ENCODE peak calls at places on chromosomes 5 and 9, in six cellular contexts. I is neural crest cell; Y is CD4-positive, alpha-beta T cell; O is brain microvascular endothelial cell; L is astrocyte; Z is A673. A is an unnamed sample.
A peak's percentile ranks its signal among the peaks of the same experiment; 100 is the strongest.

GRCh38 chr5:31193026-31193425 is 460 bp upstream of the CDH6 start:
- DNase-seq in I (no peak), Y (no peak), O (no peak), L (no peak), Z (no peak), A (no peak)

GRCh38 chr9:136089697-136090045 is 5.4 kb downstream of the NACC2 start:
- DNase-seq in I (no peak), Y (no peak), O (no peak), L (no peak), Z (peak; percentile 80), A (peak; percentile 5)

GRCh38 chr9:73133921-73134407 is 17.7 kb upstream of the ANXA1 start:
- DNase-seq in I (no peak), Y (no peak), O (no peak), L (no peak), Z (no peak), A (no peak)

GRCh38 chr5:62100201-62100600 is 205.8 kb upstream of the KIF2A start:
- DNase-seq in I (no peak), Y (no peak), O (no peak), L (no peak), Z (no peak), A (no peak)

GRCh38 chr9:128275198-128276007 is at the start of gene GOLGA2:
- DNase-seq in I (peak; percentile 16), Y (no peak), O (peak; percentile 54), L (peak; percentile 67), Z (peak; percentile 49), A (no peak)

GRCh38 chr5:67156976-67157583 is 39.5 kb downstream of the CD180 start:
- DNase-seq in I (no peak), Y (peak; percentile 47), O (peak; percentile 4), L (peak; percentile 10), Z (peak; percentile 56), A (peak; percentile 67)

GRCh38 chr5:151739395-151739794 is 19.0 kb downstream of the ATOX1 start:
- DNase-seq in I (no peak), Y (no peak), O (no peak), L (peak; percentile 43), Z (no peak), A (no peak)

GRCh38 chr9:124295097-124295794 is 37.5 kb downstream of the NEK6 start:
- DNase-seq in I (no peak), Y (no peak), O (no peak), L (peak; percentile 53), Z (no peak), A (no peak)

GRCh38 chr9:85511746-85512145 is 230.0 kb downstream of the AGTPBP1 start:
- DNase-seq in I (no peak), Y (no peak), O (no peak), L (no peak), Z (no peak), A (no peak)

GRCh38 chr9:36221667-36222066 is 30.9 kb downstream of the CLTA start:
- DNase-seq in I (no peak), Y (no peak), O (no peak), L (no peak), Z (no peak), A (no peak)

GRCh38 chr5:8093669-8094068 is 224.7 kb downstream of the MTRR start:
- DNase-seq in I (no peak), Y (no peak), O (no peak), L (no peak), Z (no peak), A (no peak)

GRCh38 chr9:103700558-103700957 is 393.6 kb upstream of the SMC2 start:
- DNase-seq in I (no peak), Y (no peak), O (no peak), L (no peak), Z (no peak), A (no peak)

GRCh38 chr5:173304591-173304988 is 23.6 kb downstream of the STC2 start:
- DNase-seq in I (no peak), Y (no peak), O (no peak), L (no peak), Z (no peak), A (no peak)

GRCh38 chr9:135574331-135574730 is 12.8 kb downstream of the PAEP start:
- DNase-seq in I (no peak), Y (no peak), O (no peak), L (no peak), Z (no peak), A (no peak)

GRCh38 chr9:100715100-100715379 is 137.2 kb downstream of the CAVIN4 start:
- DNase-seq in I (no peak), Y (no peak), O (no peak), L (no peak), Z (no peak), A (no peak)

GRCh38 chr9:33443504-33444154 is 3.8 kb downstream of the AQP3 start:
- DNase-seq in I (no peak), Y (no peak), O (no peak), L (no peak), Z (no peak), A (no peak)

GRCh38 chr9:113807173-113808061 is 68.7 kb upstream of the ZNF618 start:
- DNase-seq in I (peak; percentile 54), Y (peak; percentile 1), O (peak; percentile 64), L (peak; percentile 26), Z (peak; percentile 71), A (peak; percentile 55)

GRCh38 chr5:168525856-168526255 is 3.2 kb upstream of the FBLL1 start:
- DNase-seq in I (no peak), Y (no peak), O (no peak), L (no peak), Z (no peak), A (no peak)

GRCh38 chr9:129722913-129723312 is 29.9 kb downstream of the PTGES start:
- DNase-seq in I (no peak), Y (no peak), O (no peak), L (no peak), Z (no peak), A (no peak)

GRCh38 chr5:103891151-103891550 is 328.6 kb upstream of the NUDT12 start:
- DNase-seq in I (no peak), Y (no peak), O (no peak), L (peak; percentile 25), Z (no peak), A (no peak)

GRCh38 chr5:6525910-6526309 is 77.3 kb downstream of the UBE2QL1 start:
- DNase-seq in I (peak; percentile 45), Y (no peak), O (no peak), L (no peak), Z (peak; percentile 52), A (no peak)
- TF ChIP-seq CTCF in I (peak; percentile 64), Y (no peak), O (no peak), L (no peak), Z (peak; percentile 48), A (no peak)

GRCh38 chr9:34650816-34651215 is 1.2 kb upstream of the IL11RA start:
- DNase-seq in I (no peak), Y (no peak), O (no peak), L (no peak), Z (no peak), A (no peak)

GRCh38 chr9:34651286-34651685 is 699 bp upstream of the IL11RA start:
- DNase-seq in I (no peak), Y (no peak), O (peak; percentile 28), L (peak; percentile 33), Z (no peak), A (no peak)

GRCh38 chr9:34652608-34653007 is 623 bp downstream of the IL11RA start:
- DNase-seq in I (no peak), Y (no peak), O (no peak), L (no peak), Z (no peak), A (no peak)

GRCh38 chr9:34653131-34653530 is 1.1 kb downstream of the IL11RA start:
- DNase-seq in I (no peak), Y (no peak), O (peak; percentile 37), L (peak; percentile 32), Z (no peak), A (no peak)

DNA sequence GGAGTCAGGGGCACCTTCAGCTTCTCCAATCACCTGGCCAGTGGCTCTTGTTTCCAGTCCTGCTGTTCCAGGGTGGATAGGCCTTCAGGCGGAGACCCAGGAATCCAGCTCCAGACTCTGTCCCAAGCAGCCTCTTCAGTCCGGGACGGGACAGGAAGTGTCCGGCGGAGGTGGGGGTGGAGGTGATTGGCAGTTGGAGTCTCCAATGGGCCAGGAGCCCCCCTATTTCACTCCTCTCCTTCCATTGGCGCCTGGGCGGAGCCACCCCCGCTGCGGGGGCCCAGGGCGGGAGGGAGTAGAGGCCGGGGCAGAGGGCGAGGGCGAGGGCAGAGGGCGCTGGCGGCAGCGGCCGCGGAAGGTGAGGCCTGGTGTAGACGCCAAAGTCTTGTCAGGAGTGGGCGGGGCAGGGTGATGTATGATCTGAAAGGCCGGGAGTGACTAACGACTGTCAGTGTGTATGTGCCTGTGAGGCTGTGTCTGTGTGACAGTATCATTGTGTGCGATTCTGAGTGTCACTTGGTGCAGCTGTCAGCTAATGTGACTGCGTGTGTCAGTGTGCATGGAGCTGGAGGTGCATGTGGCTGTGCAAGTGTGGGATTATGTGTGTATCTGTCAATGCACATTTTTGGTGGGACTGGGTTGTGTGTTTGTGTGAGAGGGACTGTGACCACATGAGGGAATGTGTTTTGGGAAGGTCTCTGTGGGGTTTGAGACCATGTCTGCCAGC is at the start of gene IL11RA:
- DNase-seq in I (peak; percentile 71), Y (peak; percentile 44), O (peak; percentile 75), L (peak; percentile 84), Z (no peak), A (peak; percentile 79)
- TF ChIP-seq CTCF in I (no peak), Y (no peak), O (no peak), L (no peak), Z (no peak), A (no peak)

DNA sequence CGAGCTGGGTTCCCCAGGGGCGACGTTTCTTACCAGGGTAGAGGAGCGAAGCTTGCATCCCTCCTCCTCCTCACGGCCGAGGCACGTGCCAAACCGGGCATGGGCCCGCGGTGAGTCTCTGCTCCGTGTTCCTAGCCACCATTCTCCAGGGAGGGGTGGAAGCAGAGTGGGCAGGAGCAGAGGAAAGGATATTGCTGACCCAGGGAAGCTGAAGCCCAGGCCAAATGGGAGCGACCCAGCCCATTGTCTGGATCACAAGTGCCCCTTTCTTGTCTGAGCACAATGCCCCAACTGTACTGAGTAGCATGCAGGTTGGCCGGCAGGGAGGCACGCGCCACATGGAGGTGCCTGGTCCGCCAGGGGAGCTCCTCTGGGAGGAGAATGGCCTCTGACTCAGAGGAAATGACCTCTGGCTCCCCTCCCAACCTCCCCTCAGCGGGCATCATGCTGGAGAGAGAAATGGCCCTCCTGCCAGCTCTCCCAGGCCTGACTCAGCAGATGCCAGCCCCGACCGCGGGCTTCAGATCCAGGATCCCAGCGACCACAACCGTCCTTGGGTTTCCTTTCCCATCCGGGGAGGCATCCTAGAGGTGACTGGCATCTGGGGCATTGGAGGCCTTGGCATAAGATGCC is 1.1 kb downstream of the PRR7 start:
- DNase-seq in I (peak; percentile 58), Y (no peak), O (no peak), L (peak; percentile 60), Z (no peak), A (peak; percentile 59)
- TF ChIP-seq CTCF in I (no peak), Y (no peak), O (peak; percentile 5), L (no peak), Z (no peak), A (no peak)

DNA sequence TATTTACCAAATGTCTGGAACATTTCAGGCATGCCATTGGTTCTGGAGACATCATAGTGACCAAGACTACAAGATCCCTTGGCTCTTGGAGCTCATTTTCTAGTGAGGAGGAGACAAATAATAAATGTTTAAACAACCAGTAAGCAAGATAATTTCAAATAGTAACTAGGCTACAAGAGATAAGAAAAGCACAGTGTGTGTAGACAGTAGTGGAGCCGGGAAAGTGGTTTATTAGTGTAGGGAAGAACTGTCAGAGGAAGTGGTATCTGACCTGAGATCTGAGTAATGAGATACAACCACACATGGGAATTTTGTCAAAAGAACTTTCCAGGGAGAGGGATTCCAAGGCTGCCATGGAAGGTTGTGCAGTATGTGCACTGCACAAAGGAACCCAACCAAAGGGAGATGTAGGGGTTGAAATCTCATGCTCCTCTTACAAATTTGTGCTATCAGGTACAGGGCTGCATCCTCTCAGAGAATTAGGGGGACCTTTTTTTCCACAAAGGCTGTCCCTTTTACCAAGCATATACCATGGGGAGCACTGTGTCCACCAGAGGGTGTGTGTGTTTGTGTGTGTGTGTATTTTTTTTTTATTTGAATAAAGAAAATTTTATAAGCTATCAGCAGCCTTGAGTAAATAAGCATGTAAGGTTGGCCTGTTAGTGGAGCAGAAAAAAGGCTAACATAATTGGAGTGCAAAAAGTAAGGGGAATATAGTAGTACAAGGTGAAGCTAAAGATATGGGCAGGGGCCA is 1279.0 kb upstream of the WWC1 start:
- DNase-seq in I (no peak), Y (no peak), O (no peak), L (peak; percentile 29), Z (no peak), A (no peak)
- TF ChIP-seq CTCF in I (no peak), Y (no peak), O (no peak), L (no peak), Z (no peak), A (no peak)